ENCODE peak calls at places on chromosomes 3 and 15, in ten cellular contexts. H is fibroblast of lung; J is breast epithelium; P is CD8-positive, alpha-beta T cell; W is psoas muscle; U is left lung; R is ovary; C is A549; I is tibial artery; G is left ventricle myocardium inferior. X is an unnamed sample.

GRCh38 chr3:31444220-31445142 is 88.2 kb upstream of the STT3B start:
- DNase-seq in G (no peak), H (no peak), R (no peak), I (no peak), U (no peak), J (no peak), C (no peak), P (no peak), W (no peak), X (no peak)

GRCh38 chr15:31342781-31343626 is 16.4 kb downstream of the KLF13 start:
- DNase-seq in H (no peak), G (no peak), R (no peak), W (no peak), P (no peak), I (no peak), U (no peak), C (no peak), J (no peak), X (no peak)

GRCh38 chr3:187740446-187741399 is 4.5 kb downstream of the BCL6 start:
- DNase-seq in J (peak; percentile 65), G (peak; percentile 79), W (peak; percentile 90), I (peak; percentile 74), P (peak; percentile 72), H (peak; percentile 82), C (peak; percentile 37), R (peak; percentile 84), U (peak; percentile 94), X (peak; percentile 79)

GRCh38 chr3:140438736-140439505 is 238.9 kb upstream of the TRIM42 start:
- DNase-seq in W (no peak), R (no peak), P (no peak), J (no peak), U (no peak), H (no peak), I (no peak), C (no peak), G (no peak), X (no peak)

GRCh38 chr3:63395960-63396359 is 117.9 kb downstream of the SYNPR start:
- DNase-seq in P (no peak), G (no peak), J (no peak), I (no peak), R (no peak), H (no peak), W (no peak), C (no peak), U (no peak), X (no peak)

GRCh38 chr3:170907519-170908234 is 760 bp downstream of the EIF5A2 start:
- DNase-seq in R (peak; percentile 14), U (no peak), C (peak; percentile 15), G (no peak), J (no peak), H (peak; percentile 39), I (no peak), W (no peak), P (no peak), X (peak; percentile 34)

GRCh38 chr3:196609343-196609775 is 30.1 kb upstream of the NRROS start:
- DNase-seq in J (peak; percentile 85), U (peak; percentile 98), R (peak; percentile 55), H (peak; percentile 79), W (peak; percentile 91), G (peak; percentile 86), C (peak; percentile 80), P (peak; percentile 99), I (peak; percentile 89), X (peak; percentile 92)

GRCh38 chr3:104951426-104951825 is 415.3 kb upstream of the ALCAM start:
- DNase-seq in R (no peak), H (peak; percentile 19), J (no peak), I (no peak), P (no peak), C (no peak), W (no peak), G (no peak), U (no peak), X (peak; percentile 20)

GRCh38 chr3:119597548-119598288 is at the start of gene PLA1A:
- DNase-seq in C (peak; percentile 19), J (no peak), I (no peak), W (no peak), H (no peak), P (no peak), R (no peak), G (no peak), U (no peak), X (no peak)

DNA sequence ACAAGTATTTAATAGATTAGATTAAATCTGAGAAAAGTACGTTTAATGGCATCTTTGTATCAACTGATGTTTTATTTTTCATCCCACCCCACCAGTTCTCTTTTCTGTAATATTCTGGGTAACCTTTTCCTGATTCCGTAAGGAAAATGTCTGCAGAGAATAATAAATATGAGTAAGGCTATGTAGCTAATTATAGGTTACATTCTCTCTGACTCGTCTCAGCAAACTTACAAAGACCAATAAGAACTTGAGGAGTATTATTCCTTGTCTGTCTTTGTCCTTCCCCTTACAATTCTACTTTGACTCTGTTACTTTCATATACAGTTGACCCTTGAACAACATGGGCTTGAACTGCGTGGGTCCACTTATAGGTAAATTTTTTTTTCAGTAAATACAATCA is 12.1 kb downstream of the SNAP23 start:
- DNase-seq in W (no peak), U (no peak), G (no peak), C (no peak), H (no peak), J (no peak), I (no peak), R (no peak), P (no peak), X (no peak)
- TF ChIP-seq CTCF in W (no peak), U (no peak), G (no peak), C (no peak), H (no peak), J (no peak), I (no peak), R (no peak), P (no peak), X (no peak)

GRCh38 chr3:45553469-45553974 is 41.0 kb upstream of the LIMD1 start:
- DNase-seq in W (peak; percentile 87), R (peak; percentile 48), U (no peak), C (no peak), H (peak; percentile 81), I (peak; percentile 68), J (no peak), P (no peak), G (peak; percentile 70), X (peak; percentile 64)

GRCh38 chr3:45557471-45557870 is 37.1 kb upstream of the LIMD1 start:
- DNase-seq in I (no peak), W (no peak), P (no peak), U (no peak), J (no peak), C (no peak), R (no peak), G (no peak), H (no peak), X (no peak)

GRCh38 chr3:45554001-45554691 is 40.4 kb upstream of the LIMD1 start:
- DNase-seq in G (peak; percentile 74), J (no peak), W (peak; percentile 85), P (no peak), I (peak; percentile 65), R (peak; percentile 36), U (no peak), C (no peak), H (peak; percentile 36), X (peak; percentile 54)

GRCh38 chr3:45555154-45555591 is 39.4 kb upstream of the LIMD1 start:
- DNase-seq in W (peak; percentile 71), J (no peak), P (no peak), G (no peak), I (no peak), H (no peak), C (no peak), R (no peak), U (no peak), X (no peak)

DNA sequence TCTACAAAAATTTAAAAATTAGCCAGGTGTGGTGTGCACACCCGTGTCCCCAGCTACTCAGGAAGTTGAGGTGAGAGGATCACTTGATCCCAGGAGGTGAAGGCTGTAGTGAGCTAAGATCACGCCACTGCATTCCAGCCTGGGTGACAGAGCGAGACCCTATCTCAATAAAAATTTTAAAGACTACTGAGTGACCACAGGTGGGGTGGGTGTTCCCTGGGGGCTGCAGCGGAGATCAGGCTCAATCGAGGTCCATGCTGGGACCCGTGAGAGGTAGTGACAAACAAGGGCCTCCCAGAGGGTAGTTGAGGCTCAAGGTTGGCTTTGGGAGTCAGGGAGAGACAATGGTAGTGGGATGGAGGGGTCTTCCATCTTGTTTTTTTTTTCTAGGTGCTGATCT is 38.9 kb upstream of the LIMD1 start:
- DNase-seq in W (no peak), G (no peak), H (no peak), U (no peak), J (no peak), I (no peak), P (no peak), R (no peak), C (no peak), X (no peak)
- H3K4me1 ChIP-seq in W (peaks cover 77% of the 10 kb centered on the region), G (peaks cover 80% of the 10 kb centered on the region), H (peaks cover 46% of the 10 kb centered on the region), U (peaks cover 41% of the 10 kb centered on the region), J (peaks cover 29% of the 10 kb centered on the region), I (peaks cover 52% of the 10 kb centered on the region), P (no peaks in the 10 kb centered on the region), R (peaks cover 30% of the 10 kb centered on the region), C (peaks cover 28% of the 10 kb centered on the region), X (peaks cover 42% of the 10 kb centered on the region)

DNA sequence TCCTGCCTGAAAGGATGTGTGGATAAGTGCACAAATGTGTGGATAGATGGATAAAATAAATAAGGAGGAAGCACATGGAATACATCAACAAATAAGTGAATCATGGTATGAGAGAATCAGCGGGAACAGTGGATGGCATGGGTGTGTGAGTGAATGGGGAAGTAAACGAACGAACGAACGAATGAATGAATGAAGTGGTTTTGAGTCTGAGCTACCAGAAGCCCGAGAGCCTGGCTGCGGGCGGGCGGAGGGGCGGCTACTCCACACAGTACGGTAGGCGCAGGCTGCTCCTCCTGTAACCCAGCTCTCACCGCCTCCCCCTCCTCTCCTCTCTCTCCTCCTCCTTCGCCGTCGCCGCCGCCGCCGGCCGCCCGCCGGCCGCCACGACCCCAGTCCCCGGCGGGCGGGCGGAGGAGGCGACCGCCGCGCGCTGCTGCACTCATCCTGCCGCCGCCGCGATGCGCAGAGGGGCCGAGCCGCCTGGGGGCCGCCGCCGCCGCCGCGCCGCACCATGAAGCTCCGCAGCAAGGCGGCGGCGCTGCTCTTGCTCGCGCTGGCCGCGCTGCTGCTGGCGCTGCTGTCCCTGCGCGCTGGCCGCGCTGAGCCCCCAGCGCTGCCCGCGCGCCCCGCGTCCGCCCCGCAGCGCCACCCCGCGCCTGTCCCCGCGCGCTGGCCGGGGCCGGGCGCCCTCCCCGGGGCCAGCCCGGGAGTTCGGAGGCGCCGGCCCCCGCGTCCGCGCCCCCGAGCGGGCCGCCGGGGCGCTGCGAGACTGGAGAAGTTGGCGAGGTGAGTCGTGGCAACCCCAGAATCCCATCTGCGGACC is at the start of gene GXYLT2:
- DNase-seq in J (no peak), H (peak; percentile 80), R (peak; percentile 81), I (peak; percentile 53), C (peak; percentile 58), W (peak; percentile 70), P (peak; percentile 21), G (peak; percentile 78), U (peak; percentile 85), X (peak; percentile 86)
- TF ChIP-seq CTCF in J (no peak), H (no peak), R (no peak), I (peak; percentile 34), C (peak; percentile 51), W (no peak), P (no peak), G (peak; percentile 17), U (no peak), X (peak; percentile 5)

GRCh38 chr15:25436707-25437106 is 2.1 kb downstream of the UBE3A start:
- DNase-seq in P (no peak), G (no peak), J (no peak), I (no peak), H (no peak), C (no peak), R (no peak), U (no peak), W (no peak), X (no peak)
- H3K4me1 ChIP-seq in P (peaks cover 35% of the 10 kb centered on the region), G (peaks cover 78% of the 10 kb centered on the region), J (no peaks in the 10 kb centered on the region), I (peaks cover 61% of the 10 kb centered on the region), H (no peaks in the 10 kb centered on the region), C (no peaks in the 10 kb centered on the region), R (peaks cover 5% of the 10 kb centered on the region), U (peaks cover 40% of the 10 kb centered on the region), W (peaks cover 52% of the 10 kb centered on the region), X (peaks cover 16% of the 10 kb centered on the region)